ENCODE peak calls at places on chromosome 10, in ten cellular contexts. M is gastrocnemius medialis; Y is transverse colon; V is neuronal stem cell; A is HCT116; O is breast epithelium; N is SJSA1; P is heart left ventricle; D is pancreas; H is CD4-positive, alpha-beta memory T cell. X is an unnamed sample. For H3K4me1, the result is how much of the 10 kb centered on the place peaks cover.

GRCh38 chr10:23069019-23069665 is 26.2 kb upstream of the MSRB2 start:
- DNase-seq in O (no peak), A (no peak), N (no peak), M (no peak), H (no peak), Y (no peak), P (no peak), V (no peak), D (no peak), X (no peak)

GRCh38 chr10:55852850-55853249 is 508.2 kb downstream of the ZWINT start:
- DNase-seq in V (no peak), A (no peak), M (no peak), H (no peak), P (no peak), O (no peak), D (no peak), Y (no peak), N (no peak), X (no peak)

GRCh38 chr10:81873932-81874816 is 820 bp upstream of the NRG3 start:
- DNase-seq in A (no peak), N (no peak), P (peak), Y (no peak), M (no peak), D (peak), H (no peak), V (peak), O (no peak), X (no peak)

GRCh38 chr10:74332398-74332797 is 181.4 kb downstream of the ADK start:
- DNase-seq in P (no peak), A (no peak), H (no peak), M (no peak), N (no peak), Y (no peak), D (no peak), O (no peak), V (no peak), X (no peak)

GRCh38 chr10:31932838-31933237 is 4.2 kb upstream of the ARHGAP12 start:
- DNase-seq in A (no peak), O (no peak), D (no peak), M (no peak), Y (no peak), H (no peak), N (no peak), P (no peak), V (no peak), X (no peak)

GRCh38 chr10:75029874-75030273 is 81.6 kb upstream of the SAMD8 start:
- DNase-seq in M (no peak), P (peak), D (no peak), H (no peak), N (no peak), O (no peak), V (no peak), Y (no peak), A (no peak), X (no peak)

GRCh38 chr10:109981641-109982040 is 26.1 kb upstream of the ADD3 start:
- DNase-seq in V (no peak), Y (no peak), N (no peak), O (no peak), M (no peak), D (no peak), H (no peak), P (no peak), A (no peak), X (no peak)

GRCh38 chr10:118332948-118333710 is 9.0 kb downstream of the FAM204A start:
- DNase-seq in D (no peak), Y (no peak), H (no peak), P (no peak), N (no peak), O (no peak), V (no peak), M (no peak), A (no peak), X (no peak)

GRCh38 chr10:73859441-73860049 is 14.8 kb downstream of the CAMK2G start:
- DNase-seq in P (no peak), A (no peak), H (peak), V (no peak), D (no peak), N (no peak), Y (peak), M (no peak), O (no peak), X (no peak)

GRCh38 chr10:118272090-118272775 is 69.9 kb downstream of the FAM204A start:
- DNase-seq in O (no peak), D (no peak), M (no peak), Y (peak), A (no peak), N (no peak), V (no peak), H (no peak), P (no peak), X (no peak)

GRCh38 chr10:103069453-103070331 is 123.4 kb downstream of the NT5C2 start:
- DNase-seq in M (peak), A (peak), V (peak), N (peak), H (peak), O (peak), D (peak), Y (peak), P (no peak), X (peak)

GRCh38 chr10:101018118-101018599 is 12.8 kb downstream of the PDZD7 start:
- DNase-seq in M (no peak), O (no peak), H (no peak), A (no peak), Y (no peak), D (no peak), N (no peak), V (no peak), P (no peak), X (no peak)

DNA sequence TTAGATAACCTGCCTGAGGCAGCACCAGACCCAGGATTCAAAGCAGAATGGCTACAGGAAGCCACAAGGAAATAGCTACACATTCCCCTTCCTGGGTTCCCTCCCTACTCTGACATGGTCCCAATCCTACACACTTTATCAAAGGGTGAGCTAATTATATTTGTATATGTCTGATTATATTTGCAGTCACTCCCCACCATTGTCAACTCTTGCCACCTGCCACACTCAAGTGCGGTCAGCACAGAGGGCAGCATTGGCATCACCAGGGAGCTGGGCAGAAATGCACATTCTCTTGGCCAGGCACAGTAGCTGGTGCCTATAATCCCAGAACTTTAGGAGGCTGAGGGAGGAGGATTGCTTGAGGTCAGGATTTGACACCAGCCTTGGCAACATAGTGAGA is 114.1 kb upstream of the PDLIM1 start:
- DNase-seq in N (no peak), H (no peak), Y (no peak), D (no peak), A (no peak), V (no peak), M (no peak), O (no peak), P (no peak), X (no peak)
- H3K4me1 ChIP-seq in N (under half), H (under half), Y (under half), D (under half), A (under half), V (under half), M (half or more), O (under half), P (half or more), X (under half)

GRCh38 chr10:124711145-124711544 is 33.0 kb downstream of the FAM53B start:
- DNase-seq in Y (no peak), N (no peak), M (no peak), H (peak), A (no peak), P (no peak), D (no peak), O (no peak), V (no peak), X (no peak)
- H3K4me1 ChIP-seq in Y (under half), N (under half), M (half or more), H (half or more), A (under half), P (half or more), D (under half), O (under half), V (under half), X (under half)

GRCh38 chr10:71834343-71834674 is 16.7 kb downstream of the PSAP start:
- DNase-seq in A (no peak), M (no peak), Y (no peak), O (no peak), N (no peak), P (no peak), D (no peak), V (no peak), H (no peak), X (no peak)
- H3K4me1 ChIP-seq in A (under half), M (half or more), Y (under half), O (under half), N (under half), P (half or more), D (under half), V (under half), H (under half), X (under half)

GRCh38 chr10:70479626-70480253 is 1.2 kb downstream of the PALD1 start:
- DNase-seq in V (no peak), O (no peak), M (peak), P (no peak), N (no peak), H (no peak), A (no peak), D (no peak), Y (peak), X (no peak)
- H3K4me1 ChIP-seq in V (under half), O (under half), M (half or more), P (half or more), N (under half), H (half or more), A (under half), D (under half), Y (under half), X (under half)

GRCh38 chr10:107214261-107214660 is 49.8 kb upstream of the SORCS1 start:
- DNase-seq in M (no peak), Y (no peak), H (no peak), D (no peak), O (no peak), N (no peak), A (no peak), P (no peak), V (no peak), X (no peak)
- H3K4me1 ChIP-seq in M (under half), Y (under half), H (under half), D (under half), O (under half), N (under half), A (under half), P (under half), V (under half), X (under half)

DNA sequence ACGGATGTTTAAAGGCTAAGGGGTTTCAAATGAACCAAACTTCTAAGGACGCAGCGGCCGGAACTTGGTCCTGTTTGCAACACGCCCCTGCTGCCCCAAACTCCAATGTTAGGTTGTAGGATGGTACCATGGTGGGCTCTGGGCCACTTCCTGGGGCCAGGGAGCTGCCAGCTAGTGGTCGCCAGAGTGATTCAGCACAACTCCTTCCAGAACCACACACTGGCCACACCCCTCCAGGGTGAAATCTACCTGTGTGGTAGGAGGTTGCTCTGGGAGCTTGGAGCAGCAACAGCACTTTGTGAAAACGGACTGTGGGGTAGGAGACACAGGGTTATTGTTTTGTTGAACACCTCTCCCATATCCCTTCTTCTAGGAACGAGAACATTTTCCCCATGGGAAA is 161.1 kb downstream of the FANK1 start:
- DNase-seq in N (no peak), D (no peak), O (no peak), H (no peak), P (no peak), V (no peak), Y (no peak), A (no peak), M (no peak), X (no peak)
- H3K4me1 ChIP-seq in N (under half), D (under half), O (under half), H (under half), P (under half), V (under half), Y (under half), A (under half), M (under half), X (under half)

X was measured in PC-9.